ENCODE peak calls at places on chromosomes 6 and 20, in six cellular contexts. L, M, O, E, J and T are unnamed samples. For H3K36me3, the result is how much of the 10 kb centered on the place peaks cover.

GRCh38 chr6:156886409-156886808 is 109.2 kb downstream of the ARID1B start:
- DNase-seq in M (no peak), O (no peak), E (peak), J (no peak), L (no peak), T (no peak)

GRCh38 chr6:31156647-31157046 is 955 bp downstream of the CCHCR1 start:
- DNase-seq in L (no peak), J (no peak), M (no peak), O (no peak), E (no peak), T (no peak)

GRCh38 chr6:19705606-19706005 is 131.6 kb upstream of the ID4 start:
- DNase-seq in M (no peak), L (peak), J (no peak), O (no peak), E (peak), T (no peak)

GRCh38 chr20:32485126-32485769 is 99.9 kb downstream of the NOL4L start:
- DNase-seq in O (peak), J (peak), L (no peak), M (peak), E (peak), T (peak)

GRCh38 chr6:41824571-41825569 is 37.4 kb downstream of the TOMM6 start:
- DNase-seq in E (peak), L (no peak), M (no peak), O (peak), J (no peak), T (no peak)

GRCh38 chr6:92460133-92460532 is 959.2 kb downstream of the EPHA7 start:
- DNase-seq in L (no peak), M (no peak), E (no peak), J (no peak), O (no peak), T (no peak)

GRCh38 chr20:50488236-50488806 is 21.9 kb upstream of the PTPN1 start:
- DNase-seq in L (no peak), E (no peak), M (no peak), O (no peak), J (no peak), T (no peak)

GRCh38 chr20:54151511-54152226 is 22.1 kb downstream of the CYP24A1 start:
- DNase-seq in M (no peak), L (no peak), J (no peak), O (no peak), E (no peak), T (no peak)

GRCh38 chr6:97462944-97463343 is 179.9 kb upstream of the MMS22L start:
- DNase-seq in L (no peak), O (no peak), M (no peak), E (no peak), J (no peak), T (no peak)

GRCh38 chr6:150967910-150968309 is 102.4 kb downstream of the MTHFD1L start:
- DNase-seq in M (no peak), E (peak), O (no peak), J (no peak), L (no peak), T (no peak)

GRCh38 chr20:16293590-16293989 is 279.7 kb downstream of the KIF16B start:
- DNase-seq in E (no peak), M (no peak), L (no peak), O (no peak), J (no peak), T (no peak)

GRCh38 chr6:33856655-33857054 is 52.9 kb upstream of the MLN start:
- DNase-seq in M (no peak), L (no peak), J (no peak), E (no peak), O (no peak), T (no peak)

GRCh38 chr6:137353842-137354397 is 134.7 kb upstream of the IFNGR1 start:
- DNase-seq in E (no peak), M (no peak), J (no peak), O (peak), L (no peak), T (no peak)

GRCh38 chr6:39361657-39362486 is 39.4 kb upstream of the KCNK16 start:
- DNase-seq in E (peak), M (peak), J (peak), O (peak), L (no peak), T (peak)

GRCh38 chr6:163579111-163579879 is 164.8 kb downstream of the QKI start:
- DNase-seq in M (peak), O (no peak), E (peak), J (peak), L (no peak), T (no peak)

GRCh38 chr6:36752187-36752885 is 54.7 kb downstream of the RAB44 start:
- DNase-seq in M (no peak), O (no peak), L (no peak), E (no peak), J (no peak), T (no peak)

GRCh38 chr6:30326446-30327231 is at the start of gene TRIM39:
- DNase-seq in L (peak), J (peak), E (peak), O (peak), M (peak), T (peak)

GRCh38 chr6:43308990-43309477 is 408 bp upstream of the CRIP3 start:
- DNase-seq in E (no peak), J (no peak), M (no peak), L (no peak), O (no peak), T (no peak)
- H3K4me3 ChIP-seq in E (no peak), J (peak), M (peak), L (no peak), O (peak), T (no peak)

GRCh38 chr20:46501337-46501942 is 11.9 kb downstream of the ZNF334 start:
- DNase-seq in J (no peak), E (no peak), O (no peak), L (no peak), M (no peak), T (no peak)
- H3K36me3 ChIP-seq in J (half or more), E (under half), O (under half), L (under half), M (half or more), T (under half)

GRCh38 chr20:51800769-51801219 is 1.5 kb downstream of the SALL4 start:
- DNase-seq in L (no peak), J (peak), E (peak), M (peak), O (peak), T (peak)

GRCh38 chr20:51801220-51801991 is 915 bp downstream of the SALL4 start:
- DNase-seq in O (peak), L (no peak), M (peak), E (no peak), J (peak), T (no peak)

GRCh38 chr20:51797357-51798025 is 4.8 kb downstream of the SALL4 start:
- DNase-seq in O (peak), E (peak), M (peak), J (peak), L (no peak), T (no peak)

GRCh38 chr20:51800132-51800721 is 2.1 kb downstream of the SALL4 start:
- DNase-seq in O (peak), E (peak), L (no peak), J (peak), M (peak), T (peak)

DNA sequence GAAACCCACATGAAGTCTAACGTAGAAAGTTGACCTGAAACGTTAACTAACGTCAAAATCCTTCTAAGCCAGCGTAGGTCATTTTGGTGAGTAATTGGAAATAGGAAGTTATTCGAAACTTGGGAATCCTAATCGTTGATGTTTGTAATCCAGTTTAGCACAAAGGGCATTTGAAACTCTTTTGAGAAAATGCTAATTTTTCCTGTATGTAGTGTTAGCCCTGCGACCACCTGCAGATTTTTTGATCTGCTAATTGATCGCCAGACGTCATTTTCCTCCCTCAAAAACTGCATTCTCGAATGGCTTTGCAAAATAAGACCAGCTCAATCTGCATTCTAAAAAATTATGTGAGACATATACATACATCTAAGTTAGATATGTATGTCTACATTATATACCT is 2.7 kb downstream of the SALL4 start:
- DNase-seq in O (no peak), M (no peak), J (peak), E (no peak), L (no peak), T (no peak)
- H3K4me3 ChIP-seq in O (no peak), M (peak), J (peak), E (no peak), L (no peak), T (no peak)

GRCh38 chr6:108993876-108994275 is 100.8 kb downstream of the SESN1 start:
- DNase-seq in O (no peak), M (no peak), J (no peak), L (no peak), E (no peak), T (no peak)

GRCh38 chr6:108995296-108995695 is 99.3 kb downstream of the SESN1 start:
- DNase-seq in J (no peak), O (no peak), M (no peak), E (no peak), L (no peak), T (no peak)

GRCh38 chr6:108999428-108999827 is 95.2 kb downstream of the SESN1 start:
- DNase-seq in O (no peak), L (no peak), M (no peak), J (no peak), E (no peak), T (no peak)

GRCh38 chr6:108998460-108998859 is 96.2 kb downstream of the SESN1 start:
- DNase-seq in O (no peak), L (no peak), M (no peak), J (no peak), E (no peak), T (no peak)

GRCh38 chr6:108996208-108996607 is 98.4 kb downstream of the SESN1 start:
- DNase-seq in O (no peak), M (no peak), J (no peak), L (no peak), E (no peak), T (no peak)
- H3K36me3 ChIP-seq in O (under half), M (under half), J (under half), L (under half), E (under half), T (under half)

DNA sequence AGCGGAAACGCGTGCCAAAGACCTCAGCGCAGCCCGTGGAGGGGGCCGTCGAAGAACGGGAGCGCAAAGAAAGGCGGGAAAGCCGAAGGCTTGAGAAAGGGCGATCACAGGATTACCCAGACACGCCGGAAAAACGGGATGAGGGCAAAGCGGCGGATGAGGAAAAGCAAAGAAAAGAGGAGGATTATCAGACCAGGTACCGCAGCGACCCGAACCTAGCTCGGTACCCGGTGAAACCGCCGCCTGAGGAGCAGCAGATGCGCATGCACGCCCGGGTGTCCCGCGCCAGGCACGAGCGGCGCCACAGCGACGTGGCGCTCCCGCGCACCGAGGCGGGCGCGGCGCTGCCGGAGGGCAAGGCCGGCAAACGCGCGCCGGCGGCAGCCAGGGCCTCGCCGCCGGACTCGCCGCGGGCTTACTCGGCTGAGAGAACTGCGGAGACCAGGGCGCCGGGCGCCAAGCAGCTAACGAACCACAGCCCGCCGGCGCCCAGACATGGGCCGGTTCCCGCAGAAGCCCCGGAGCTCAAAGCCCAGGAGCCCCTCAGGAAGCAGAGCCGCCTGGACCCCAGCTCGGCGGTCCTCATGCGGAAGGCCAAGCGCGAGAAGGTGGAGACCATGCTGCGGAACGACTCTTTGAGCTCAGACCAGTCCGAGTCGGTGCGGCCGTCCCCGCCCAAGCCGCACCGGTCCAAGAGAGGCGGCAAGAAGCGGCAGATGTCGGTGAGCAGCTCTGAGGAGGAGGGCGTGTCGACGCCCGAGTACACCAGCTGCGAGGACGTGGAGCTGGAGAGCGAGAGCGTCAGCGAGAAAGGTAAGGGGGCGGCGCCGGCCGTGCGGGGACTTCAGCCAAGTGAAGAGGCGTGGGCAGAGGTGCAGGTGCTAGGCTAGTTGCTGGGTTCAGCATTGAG is 296.2 kb downstream of the RIMS1 start:
- DNase-seq in O (peak), J (peak), E (peak), L (no peak), M (peak), T (peak)
- H3K4me3 ChIP-seq in O (peak), J (peak), E (peak), L (peak), M (peak), T (peak)

GRCh38 chr20:24147479-24147878 is 158.9 kb upstream of the GGTLC1 start:
- DNase-seq in L (no peak), O (no peak), M (no peak), J (no peak), E (no peak), T (no peak)
- H3K36me3 ChIP-seq in L (under half), O (under half), M (under half), J (under half), E (under half), T (under half)

GRCh38 chr20:47319517-47320252 is 36.8 kb downstream of the ZMYND8 start:
- DNase-seq in M (peak), L (no peak), E (peak), J (peak), O (peak), T (peak)
- H3K4me3 ChIP-seq in M (peak), L (no peak), E (no peak), J (peak), O (no peak), T (no peak)